ENCODE peak calls at places on chromosomes 3 and 15, in six cellular contexts. K, C, X, O, Y and P are unnamed samples. For H3K27me3, the result is how much of the 10 kb centered on the place peaks cover.

GRCh38 chr15:45328663-45329062 is 49.7 kb downstream of the GATM start:
- DNase-seq in X (no peak), O (no peak), C (no peak), Y (no peak), K (no peak), P (no peak)

GRCh38 chr3:13515786-13516783 is 32.8 kb upstream of the FBLN2 start:
- DNase-seq in X (peak), Y (no peak), C (no peak), O (peak), K (no peak), P (no peak)

GRCh38 chr3:149848238-149848637 is 35.2 kb downstream of the RNF13 start:
- DNase-seq in K (no peak), O (no peak), C (no peak), X (no peak), Y (no peak), P (no peak)

GRCh38 chr15:81303241-81304225 is 20.4 kb downstream of the STARD5 start:
- DNase-seq in X (no peak), C (no peak), Y (no peak), K (peak), O (no peak), P (no peak)

GRCh38 chr3:89238836-89239235 is 131.4 kb downstream of the EPHA3 start:
- DNase-seq in C (no peak), K (no peak), Y (no peak), O (no peak), X (no peak), P (no peak)

GRCh38 chr3:39541917-39542329 is 74.4 kb downstream of the MOBP start:
- DNase-seq in Y (no peak), K (no peak), X (no peak), C (no peak), O (no peak), P (peak)

GRCh38 chr3:194342861-194343560 is 8.1 kb downstream of the CPN2 start:
- DNase-seq in X (no peak), C (no peak), Y (no peak), O (no peak), K (no peak), P (no peak)

GRCh38 chr3:8983591-8983990 is 20.3 kb upstream of the RAD18 start:
- DNase-seq in O (no peak), K (no peak), X (no peak), Y (no peak), C (no peak), P (no peak)

GRCh38 chr3:11236588-11237461 is 35.4 kb upstream of the ATG7 start:
- DNase-seq in C (peak), K (peak), O (peak), X (no peak), Y (peak), P (peak)

GRCh38 chr15:70398694-70399093 is 301.0 kb upstream of the TLE3 start:
- DNase-seq in K (no peak), C (no peak), O (no peak), X (no peak), Y (no peak), P (no peak)
- H3K27me3 ChIP-seq in K (under half), C (under half), O (under half), X (under half), Y (under half), P (under half)

GRCh38 chr15:66456211-66456610 is 41.4 kb downstream of the SNAPC5 start:
- DNase-seq in K (no peak), X (no peak), Y (no peak), C (no peak), O (no peak), P (no peak)

GRCh38 chr15:66452971-66453580 is 44.5 kb downstream of the SNAPC5 start:
- DNase-seq in O (no peak), Y (no peak), K (no peak), C (no peak), X (no peak), P (no peak)

GRCh38 chr15:66454143-66454542 is 43.4 kb downstream of the SNAPC5 start:
- DNase-seq in C (no peak), K (no peak), Y (no peak), X (no peak), O (no peak), P (no peak)

GRCh38 chr15:66452421-66452820 is 45.1 kb downstream of the SNAPC5 start:
- DNase-seq in X (no peak), K (no peak), O (no peak), Y (no peak), C (no peak), P (no peak)
- H3K27me3 ChIP-seq in X (under half), K (under half), O (under half), Y (under half), C (under half), P (under half)

GRCh38 chr3:147397155-147397888 is 9.0 kb downstream of the ZIC4 start:
- DNase-seq in X (peak), C (no peak), Y (no peak), K (no peak), O (peak), P (no peak)
- H3K27me3 ChIP-seq in X (under half), C (under half), Y (under half), K (under half), O (under half), P (under half)

GRCh38 chr15:60324706-60325438 is 72.9 kb downstream of the ANXA2 start:
- DNase-seq in K (no peak), Y (no peak), X (no peak), C (no peak), O (no peak), P (no peak)
- H3K27me3 ChIP-seq in K (under half), Y (under half), X (under half), C (under half), O (under half), P (under half)

GRCh38 chr3:134656211-134656800 is 5.5 kb upstream of the KY start:
- DNase-seq in O (no peak), C (no peak), X (no peak), Y (no peak), K (no peak), P (no peak)
- H3K27me3 ChIP-seq in O (under half), C (under half), X (under half), Y (under half), K (under half), P (under half)